ENCODE peak calls at places on chromosomes 2 and 18, in five cellular contexts. C is brain microvascular endothelial cell, D is heart left ventricle, B is mammary epithelial cell, F is right cardiac atrium. A is an unnamed sample.

GRCh38 chr2:203453858-203454451 is 81.1 kb downstream of the RAPH1 start:
- DNase-seq in C (peak; percentile 51), D (no peak), B (peak; percentile 21), F (no peak), A (peak; percentile 15)

GRCh38 chr2:222819722-222820333 is 41.0 kb upstream of the ACSL3 start:
- DNase-seq in C (no peak), D (no peak), B (peak; percentile 61), F (no peak), A (no peak)

GRCh38 chr2:10499275-10499907 is 51.3 kb upstream of the ODC1 start:
- DNase-seq in C (no peak), D (no peak), B (peak; percentile 39), F (no peak), A (no peak)

GRCh38 chr2:18924905-18925691 is 335.7 kb upstream of the NT5C1B start:
- DNase-seq in C (peak; percentile 77), D (no peak), B (peak; percentile 37), F (no peak), A (no peak)

GRCh38 chr2:239104800-239105199 is 256.9 kb downstream of the TWIST2 start:
- DNase-seq in C (no peak), D (no peak), B (no peak), F (no peak), A (no peak)

GRCh38 chr2:181527058-181527457 is 69.9 kb downstream of the ITGA4 start:
- DNase-seq in C (no peak), D (no peak), B (no peak), F (no peak), A (no peak)

GRCh38 chr2:25528173-25528572 is 145.2 kb downstream of the DTNB start:
- DNase-seq in C (peak; percentile 42), D (no peak), B (peak; percentile 75), F (no peak), A (no peak)

GRCh38 chr2:232502901-232503791 is 15.5 kb upstream of the ECEL1 start:
- DNase-seq in C (peak; percentile 14), D (no peak), B (peak; percentile 19), F (peak; percentile 79), A (no peak)

GRCh38 chr2:46706264-46706983 is 209.2 kb downstream of the MCFD2 start:
- DNase-seq in C (no peak), D (no peak), B (no peak), F (no peak), A (no peak)

GRCh38 chr18:38644875-38645641 is 1079.5 kb upstream of the CELF4 start:
- DNase-seq in C (no peak), D (no peak), B (peak; percentile 34), F (no peak), A (no peak)

GRCh38 chr2:40642261-40642660 is 190.4 kb upstream of the SLC8A1 start:
- DNase-seq in C (no peak), D (no peak), B (no peak), F (no peak), A (no peak)

GRCh38 chr2:206700141-206700540 is 18.1 kb downstream of the DYTN start:
- DNase-seq in C (no peak), D (no peak), B (peak; percentile 19), F (no peak), A (no peak)

GRCh38 chr18:755506-755905 is 43.1 kb upstream of the ENOSF1 start:
- DNase-seq in C (no peak), D (no peak), B (no peak), F (no peak), A (no peak)

GRCh38 chr18:39839782-39840181 is 2115.3 kb upstream of the PIK3C3 start:
- DNase-seq in C (peak; percentile 50), D (no peak), B (no peak), F (no peak), A (no peak)

GRCh38 chr2:170509460-170510193 is 205.5 kb upstream of the SP5 start:
- DNase-seq in C (no peak), D (no peak), B (no peak), F (no peak), A (no peak)

GRCh38 chr2:4715065-4715464 is 977.1 kb upstream of the SOX11 start:
- DNase-seq in C (peak; percentile 42), D (no peak), B (no peak), F (no peak), A (no peak)

GRCh38 chr18:79628416-79629248 is 51.0 kb upstream of the CTDP1 start:
- DNase-seq in C (no peak), D (no peak), B (no peak), F (no peak), A (no peak)

GRCh38 chr2:2901384-2902345 is 476.0 kb downstream of the EIPR1 start:
- DNase-seq in C (no peak), D (no peak), B (no peak), F (no peak), A (no peak)

GRCh38 chr2:46422717-46423394 is 56.5 kb upstream of the TMEM247 start:
- DNase-seq in C (no peak), D (no peak), B (no peak), F (no peak), A (no peak)

GRCh38 chr2:72827999-72828646 is 2.3 kb upstream of the EXOC6B start:
- DNase-seq in C (peak; percentile 36), D (no peak), B (peak; percentile 89), F (no peak), A (no peak)

GRCh38 chr2:178279142-178279541 is 84.8 kb downstream of the OSBPL6 start:
- DNase-seq in C (peak; percentile 90), D (no peak), B (peak; percentile 92), F (no peak), A (no peak)

GRCh38 chr18:449374-449773 is 51.1 kb downstream of the COLEC12 start:
- DNase-seq in C (no peak), D (no peak), B (no peak), F (peak; percentile 62), A (no peak)

GRCh38 chr2:181243319-181243718 is 213.9 kb upstream of the ITGA4 start:
- DNase-seq in C (no peak), D (no peak), B (no peak), F (no peak), A (no peak)

GRCh38 chr2:28206786-28207185 is 185.9 kb upstream of the FOSL2 start:
- DNase-seq in C (peak; percentile 47), D (no peak), B (no peak), F (no peak), A (no peak)

GRCh38 chr2:28209864-28210263 is 182.8 kb upstream of the FOSL2 start:
- DNase-seq in C (no peak), D (no peak), B (no peak), F (no peak), A (no peak)

GRCh38 chr2:28210535-28210934 is 182.1 kb upstream of the FOSL2 start:
- DNase-seq in C (no peak), D (no peak), B (no peak), F (no peak), A (no peak)

DNA sequence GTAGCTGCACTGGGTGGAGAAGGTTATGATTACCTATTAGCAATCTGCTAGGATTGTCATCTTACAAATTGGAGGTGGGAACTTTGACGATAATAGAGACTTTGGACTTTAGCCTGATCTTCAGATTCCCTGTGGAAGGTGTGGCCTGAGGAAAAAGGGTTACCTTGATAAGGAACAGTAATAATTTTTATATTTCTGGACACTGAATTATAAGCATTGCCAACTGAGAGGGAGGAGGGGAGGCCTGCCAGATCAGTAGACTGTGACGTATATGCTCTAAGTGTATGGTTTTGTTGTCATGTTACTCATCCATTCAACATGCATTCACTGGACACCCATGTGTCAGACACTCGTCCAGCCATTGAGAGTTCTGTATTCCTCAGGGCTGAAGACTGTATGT is 183.3 kb upstream of the FOSL2 start:
- DNase-seq in C (peak; percentile 67), D (no peak), B (no peak), F (no peak), A (no peak)
- H3K27ac ChIP-seq in C (no peak overlapping the region), D (no peak overlapping the region), B (no peak overlapping the region), F (no peak overlapping the region), A (no peak overlapping the region)

DNA sequence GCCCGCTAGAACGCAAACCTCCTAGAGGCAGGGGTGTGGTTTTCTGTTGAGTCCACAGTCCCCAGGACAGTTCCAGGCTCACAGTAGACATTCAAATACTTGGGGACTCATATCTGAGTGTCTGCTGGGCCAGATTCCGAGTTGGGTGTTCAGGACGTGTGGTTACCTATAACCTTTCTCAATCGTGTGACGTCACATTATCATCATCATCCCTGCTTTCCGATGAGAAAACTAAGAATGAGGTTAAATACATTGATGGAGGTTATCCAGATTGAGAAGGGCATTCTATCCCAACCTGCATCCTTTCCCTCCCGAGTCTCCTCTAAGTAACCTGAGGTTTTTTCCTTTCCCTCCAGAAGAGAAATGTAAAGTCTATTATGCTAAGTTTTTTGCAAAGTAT is 204.6 kb downstream of the MGAT5 start:
- DNase-seq in C (no peak), D (no peak), B (no peak), F (no peak), A (no peak)
- H3K27ac ChIP-seq in C (no peak overlapping the region), D (no peak overlapping the region), B (no peak overlapping the region), F (no peak overlapping the region), A (no peak overlapping the region)

DNA sequence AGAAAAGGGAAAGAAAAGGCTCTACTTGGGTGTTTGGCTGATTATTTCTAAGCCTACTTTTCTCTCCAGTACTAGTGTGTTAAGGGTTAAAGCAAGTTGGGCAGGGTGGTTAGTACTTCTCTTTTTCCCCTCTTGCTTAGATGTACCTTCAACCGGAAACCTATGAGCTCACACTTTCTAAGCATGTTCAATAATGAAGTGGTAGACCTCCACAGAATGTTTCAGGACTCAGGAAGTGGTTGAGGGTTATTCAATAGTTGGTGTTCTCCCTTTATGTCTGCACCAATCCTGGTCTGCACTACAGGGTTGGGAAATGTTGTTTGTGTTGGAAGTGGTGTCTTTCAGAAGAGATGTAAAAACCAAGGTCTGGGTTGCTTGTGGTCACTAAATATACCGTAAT is 137.1 kb downstream of the ZEB2 start:
- DNase-seq in C (no peak), D (no peak), B (no peak), F (no peak), A (no peak)
- H3K27ac ChIP-seq in C (no peak overlapping the region), D (no peak overlapping the region), B (no peak overlapping the region), F (no peak overlapping the region), A (peak overlapping the region; percentile 11)

GRCh38 chr2:7844414-7844961 is 837.4 kb upstream of the ID2 start:
- DNase-seq in C (no peak), D (no peak), B (peak; percentile 24), F (no peak), A (no peak)

GRCh38 chr2:7838636-7839035 is 843.2 kb upstream of the ID2 start:
- DNase-seq in C (no peak), D (no peak), B (no peak), F (no peak), A (no peak)

GRCh38 chr2:7837232-7837760 is 844.6 kb upstream of the ID2 start:
- DNase-seq in C (no peak), D (no peak), B (no peak), F (no peak), A (no peak)

GRCh38 chr2:7841751-7842150 is 840.1 kb upstream of the ID2 start:
- DNase-seq in C (no peak), D (no peak), B (no peak), F (no peak), A (no peak)

DNA sequence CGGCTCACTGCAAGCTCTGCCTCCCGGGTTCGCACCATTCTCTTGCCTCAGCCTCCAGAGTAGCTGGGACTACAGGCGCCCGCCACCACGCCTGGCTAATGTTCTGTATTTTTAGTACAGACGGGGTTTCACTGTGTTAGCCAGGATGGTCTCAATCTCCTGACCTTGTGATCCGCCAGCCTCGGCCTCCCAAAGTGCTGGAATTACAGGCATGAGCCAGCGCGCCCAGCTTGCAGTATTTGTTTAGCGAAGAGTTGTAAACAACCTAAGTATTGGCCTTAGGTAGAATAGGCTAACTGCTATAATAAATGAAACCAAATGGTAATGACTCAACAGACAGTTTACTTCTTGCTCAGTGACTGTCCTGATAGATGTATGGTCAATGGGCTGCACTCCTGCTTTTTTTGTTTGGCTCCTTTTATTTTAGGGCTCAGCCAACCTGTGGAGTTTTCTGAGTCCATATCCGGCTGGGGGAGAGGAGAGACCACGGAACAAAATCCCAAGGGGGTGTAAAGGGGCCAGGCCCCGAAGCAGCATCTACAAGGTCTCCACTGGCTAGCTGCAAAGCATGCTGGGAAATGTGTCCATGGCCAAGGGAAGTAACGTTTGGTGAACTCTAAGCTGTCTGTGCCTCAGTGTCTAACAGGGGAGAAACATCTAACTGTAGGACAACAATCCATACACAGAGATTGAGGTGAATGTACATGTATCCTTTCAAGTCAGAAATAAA is 841.0 kb upstream of the ID2 start:
- DNase-seq in C (no peak), D (no peak), B (no peak), F (no peak), A (no peak)
- H3K27ac ChIP-seq in C (no peak overlapping the region), D (no peak overlapping the region), B (no peak overlapping the region), F (no peak overlapping the region), A (no peak overlapping the region)

A was measured in substantia nigra.